ENCODE peak calls at places on chromosomes 5 and 9, in seven cellular contexts. S, W, N, O, U, B and K are unnamed samples. For H3K4me1, the result is how much of the 10 kb centered on the place peaks cover.

GRCh38 chr9:116310212-116310611 is 156.6 kb downstream of the PAPPA start:
- DNase-seq in O (no peak), N (no peak), S (no peak), U (no peak), B (no peak), W (no peak), K (no peak)

GRCh38 chr9:82498918-82499317 is 510.3 kb downstream of the SPATA31D1 start:
- DNase-seq in N (no peak), U (no peak), S (no peak), B (no peak), W (no peak), O (no peak), K (no peak)

GRCh38 chr5:146342882-146343865 is 4.5 kb downstream of the POU4F3 start:
- DNase-seq in B (no peak), W (no peak), U (no peak), N (no peak), S (no peak), O (peak), K (no peak)

GRCh38 chr9:90580576-90580975 is 62.0 kb downstream of the DIRAS2 start:
- DNase-seq in B (no peak), S (no peak), N (no peak), U (no peak), W (no peak), O (no peak), K (no peak)

GRCh38 chr9:97474373-97474925 is 27.0 kb upstream of the TMOD1 start:
- DNase-seq in U (no peak), N (no peak), O (no peak), S (no peak), W (no peak), B (no peak), K (no peak)

GRCh38 chr5:154740957-154741356 is 14.2 kb upstream of the LARP1 start:
- DNase-seq in S (no peak), O (no peak), W (peak), U (no peak), B (peak), N (no peak), K (no peak)

GRCh38 chr9:101369286-101369685 is 15.5 kb downstream of the BAAT start:
- DNase-seq in U (no peak), B (no peak), W (no peak), O (no peak), S (no peak), N (no peak), K (no peak)

GRCh38 chr5:94241288-94241651 is 377.1 kb downstream of the KIAA0825 start:
- DNase-seq in N (no peak), S (no peak), U (no peak), O (no peak), W (no peak), B (no peak), K (no peak)

GRCh38 chr9:135049460-135049859 is 38.0 kb upstream of the OLFM1 start:
- DNase-seq in B (no peak), O (no peak), N (no peak), U (peak), S (no peak), W (no peak), K (no peak)

GRCh38 chr5:78157001-78157400 is 137.5 kb downstream of the AP3B1 start:
- DNase-seq in W (no peak), N (no peak), B (no peak), O (no peak), U (no peak), S (no peak), K (no peak)

GRCh38 chr5:139458580-139459407 is 3.7 kb downstream of the ECSCR start:
- DNase-seq in O (no peak), W (no peak), N (no peak), U (peak), B (no peak), S (peak), K (no peak)

GRCh38 chr9:69200071-69200470 is 26.0 kb downstream of the TJP2 start:
- DNase-seq in S (no peak), N (no peak), B (no peak), U (no peak), O (no peak), W (no peak), K (no peak)

GRCh38 chr9:130039504-130040147 is 3.4 kb downstream of the FNBP1 start:
- DNase-seq in W (no peak), O (no peak), S (no peak), N (no peak), B (no peak), U (no peak), K (no peak)

GRCh38 chr9:122192261-122192875 is 32.7 kb downstream of the MORN5 start:
- DNase-seq in N (no peak), U (peak), B (no peak), W (no peak), S (no peak), O (no peak), K (no peak)

GRCh38 chr5:180648658-180649296 is 623 bp downstream of the FLT4 start:
- DNase-seq in W (no peak), B (no peak), O (peak), S (no peak), N (peak), U (no peak), K (no peak)

GRCh38 chr9:93059960-93060591 is 1.6 kb downstream of the SUSD3 start:
- DNase-seq in N (no peak), B (no peak), U (no peak), W (no peak), S (no peak), O (no peak), K (no peak)

GRCh38 chr9:93059097-93059959 is 827 bp downstream of the SUSD3 start:
- DNase-seq in S (no peak), N (no peak), B (no peak), U (peak), O (no peak), W (no peak), K (no peak)

GRCh38 chr9:93061260-93061751 is 2.8 kb downstream of the SUSD3 start:
- DNase-seq in O (no peak), S (no peak), B (no peak), W (no peak), N (no peak), U (no peak), K (no peak)

GRCh38 chr9:93061791-93062299 is 3.3 kb downstream of the SUSD3 start:
- DNase-seq in N (no peak), U (peak), O (peak), S (no peak), B (no peak), W (no peak), K (no peak)

DNA sequence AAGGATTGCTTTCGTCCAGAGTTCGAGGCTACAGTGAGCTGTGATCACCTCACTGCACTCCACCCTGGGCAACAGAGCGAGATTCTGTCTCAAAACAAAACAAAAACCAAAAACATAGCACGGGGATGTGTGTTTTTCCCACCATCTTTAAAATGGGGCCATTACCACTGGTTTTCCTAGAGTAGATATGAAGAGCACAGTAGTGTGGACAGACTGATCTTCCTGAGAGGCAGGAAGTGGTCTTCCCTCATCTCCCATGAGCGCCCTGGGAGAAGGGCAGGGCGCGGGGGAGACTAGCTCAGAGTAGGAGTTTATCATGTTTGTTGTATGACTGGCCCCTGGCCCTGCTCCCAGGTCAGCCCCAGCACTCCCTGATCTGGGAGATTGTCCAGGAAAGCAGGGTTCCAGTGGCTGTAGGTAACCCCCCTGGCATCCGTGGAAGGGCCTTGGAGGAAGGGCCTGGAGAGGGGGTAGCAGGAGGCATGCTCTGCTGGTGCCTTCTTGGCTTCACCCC is 2.3 kb downstream of the SUSD3 start:
- DNase-seq in O (no peak), U (peak), N (no peak), B (no peak), W (no peak), S (no peak), K (no peak)
- H3K4me1 ChIP-seq in O (under half), U (under half), N (under half), B (under half), W (under half), S (half or more), K (half or more)

GRCh38 chr9:22054529-22054928 is 45.4 kb upstream of the CDKN2B start:
- DNase-seq in W (no peak), O (no peak), N (no peak), B (no peak), U (no peak), S (no peak), K (no peak)
- H3K27ac ChIP-seq in W (no peak), O (no peak), N (no peak), B (no peak), U (no peak), S (no peak), K (no peak)

GRCh38 chr5:54739371-54739770 is 221.8 kb downstream of the SNX18 start:
- DNase-seq in O (no peak), N (no peak), W (no peak), S (no peak), U (no peak), B (no peak), K (no peak)
- H3K4me1 ChIP-seq in O (under half), N (under half), W (under half), S (under half), U (under half), B (under half), K (under half)

GRCh38 chr5:143314664-143315063 is 88.8 kb downstream of the NR3C1 start:
- DNase-seq in W (no peak), N (no peak), O (no peak), U (no peak), S (no peak), B (no peak), K (no peak)

GRCh38 chr5:143315929-143316328 is 87.6 kb downstream of the NR3C1 start:
- DNase-seq in S (no peak), W (no peak), U (no peak), N (no peak), B (peak), O (no peak), K (no peak)

GRCh38 chr5:143314123-143314522 is 89.4 kb downstream of the NR3C1 start:
- DNase-seq in N (no peak), O (no peak), B (no peak), U (no peak), W (no peak), S (no peak), K (no peak)

GRCh38 chr5:143316337-143316736 is 87.1 kb downstream of the NR3C1 start:
- DNase-seq in S (no peak), U (no peak), N (no peak), W (no peak), O (no peak), B (no peak), K (no peak)

DNA sequence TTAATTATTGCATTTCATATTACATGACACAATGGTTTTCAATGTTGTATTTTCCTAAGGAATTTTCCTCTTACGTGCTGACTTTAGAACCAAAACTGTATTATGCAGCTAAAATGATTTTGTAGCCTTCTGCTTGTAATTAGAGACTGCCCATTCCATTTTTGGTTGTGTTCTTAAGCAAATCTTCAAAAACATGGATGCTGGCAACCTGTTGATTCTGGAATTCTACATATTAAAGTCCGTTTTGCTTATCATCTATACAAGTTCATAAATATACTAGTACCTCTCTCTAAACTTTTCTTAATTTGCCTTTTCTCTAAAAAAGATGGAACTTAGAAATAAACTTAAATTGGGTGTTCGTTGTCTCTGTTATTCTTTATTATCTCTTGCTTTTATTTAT is 88.3 kb downstream of the NR3C1 start:
- DNase-seq in O (no peak), U (no peak), B (no peak), S (no peak), W (no peak), N (no peak), K (no peak)
- H3K27ac ChIP-seq in O (no peak), U (no peak), B (peak), S (no peak), W (no peak), N (no peak), K (no peak)

GRCh38 chr5:134539732-134540131 is 14.3 kb downstream of the JADE2 start:
- DNase-seq in W (no peak), S (no peak), B (no peak), U (no peak), O (peak), N (no peak), K (no peak)

GRCh38 chr5:134538296-134538695 is 12.8 kb downstream of the JADE2 start:
- DNase-seq in B (no peak), S (no peak), U (no peak), N (no peak), W (no peak), O (no peak), K (no peak)

GRCh38 chr5:134541736-134542376 is 16.4 kb downstream of the JADE2 start:
- DNase-seq in N (peak), U (peak), O (peak), S (no peak), W (no peak), B (no peak), K (no peak)

GRCh38 chr5:134543820-134544692 is 18.6 kb downstream of the JADE2 start:
- DNase-seq in U (no peak), O (no peak), N (peak), S (no peak), B (no peak), W (no peak), K (no peak)

GRCh38 chr5:134540747-134541733 is 15.6 kb downstream of the JADE2 start:
- DNase-seq in B (no peak), N (no peak), U (no peak), W (no peak), O (no peak), S (no peak), K (no peak)
- H3K4me1 ChIP-seq in B (under half), N (half or more), U (under half), W (under half), O (under half), S (under half), K (under half)

DNA sequence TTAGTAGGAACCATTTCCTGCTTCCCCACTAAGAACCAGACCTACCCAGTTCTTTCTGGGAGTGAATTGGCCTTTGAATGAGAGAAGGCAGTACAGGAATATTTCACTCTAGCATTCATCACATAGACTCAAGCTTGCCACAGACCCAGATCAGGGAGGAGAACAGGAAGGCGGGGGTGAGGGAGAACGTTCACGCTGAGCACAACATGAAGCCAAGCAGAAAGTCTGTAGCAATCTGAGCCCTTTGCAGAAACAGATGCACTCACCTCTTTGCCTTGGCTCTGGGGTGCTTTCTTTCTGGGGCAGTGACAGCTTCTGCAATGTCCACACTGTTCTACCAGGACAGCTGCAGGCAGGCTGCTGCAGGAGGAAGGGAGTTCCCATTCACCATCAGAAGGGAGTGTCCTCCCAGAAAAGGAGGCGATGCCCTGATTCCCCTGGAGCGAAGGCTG is 11.5 kb upstream of the FGF1 start:
- DNase-seq in N (peak), W (peak), S (no peak), O (peak), B (peak), U (no peak), K (no peak)
- H3K27ac ChIP-seq in N (peak), W (peak), S (no peak), O (no peak), B (peak), U (peak), K (peak)